ENCODE peak calls at places on chromosomes 1 and 21, in seven cellular contexts. One of them, this sample, is unnamed.

GRCh38 chr1:50416150-50416527 is 7.1 kb downstream of the DMRTA2 start:
- DNase-seq in NCI-H1417: no peak
- DNase-seq in ecto neural progenitor cell: peak; percentile 50
- DNase-seq in left lung: no peak
- DNase-seq in activated CD8-positive, alpha-beta memory T cell treated with anti-CD3 and anti-CD28 coated beads, Interleukin-2, amount 50 U/mL, for 48 hours: no peak
- DNase-seq in spleen: no peak
- DNase-seq in LoVo: no peak
- DNase-seq in this sample: no peak

GRCh38 chr1:36523850-36524249 is 41.1 kb upstream of the CSF3R start:
- DNase-seq in NCI-H1417: no peak
- DNase-seq in ecto neural progenitor cell: peak; percentile 14
- DNase-seq in left lung: no peak
- DNase-seq in activated CD8-positive, alpha-beta memory T cell treated with anti-CD3 and anti-CD28 coated beads, Interleukin-2, amount 50 U/mL, for 48 hours: peak; percentile 33
- DNase-seq in spleen: no peak
- DNase-seq in LoVo: no peak
- DNase-seq in this sample: no peak

GRCh38 chr1:41892211-41892840 is 26.4 kb downstream of the HIVEP3 start:
- DNase-seq in NCI-H1417: no peak
- DNase-seq in ecto neural progenitor cell: peak; percentile 32
- DNase-seq in left lung: no peak
- DNase-seq in activated CD8-positive, alpha-beta memory T cell treated with anti-CD3 and anti-CD28 coated beads, Interleukin-2, amount 50 U/mL, for 48 hours: no peak
- DNase-seq in spleen: no peak
- DNase-seq in LoVo: no peak
- DNase-seq in this sample: no peak

GRCh38 chr1:153447498-153448170 is 12.8 kb downstream of the S100A7 start:
- DNase-seq in NCI-H1417: no peak
- DNase-seq in ecto neural progenitor cell: no peak
- DNase-seq in left lung: no peak
- DNase-seq in activated CD8-positive, alpha-beta memory T cell treated with anti-CD3 and anti-CD28 coated beads, Interleukin-2, amount 50 U/mL, for 48 hours: no peak
- DNase-seq in spleen: no peak
- DNase-seq in LoVo: no peak
- DNase-seq in this sample: no peak

GRCh38 chr1:214537219-214537618 is 14.2 kb downstream of the PTPN14 start:
- DNase-seq in NCI-H1417: peak; percentile 18
- DNase-seq in ecto neural progenitor cell: no peak
- DNase-seq in left lung: no peak
- DNase-seq in activated CD8-positive, alpha-beta memory T cell treated with anti-CD3 and anti-CD28 coated beads, Interleukin-2, amount 50 U/mL, for 48 hours: no peak
- DNase-seq in spleen: no peak
- DNase-seq in LoVo: no peak
- DNase-seq in this sample: no peak

GRCh38 chr1:185208626-185209170 is 51.7 kb downstream of the SWT1 start:
- DNase-seq in NCI-H1417: no peak
- DNase-seq in ecto neural progenitor cell: no peak
- DNase-seq in left lung: no peak
- DNase-seq in activated CD8-positive, alpha-beta memory T cell treated with anti-CD3 and anti-CD28 coated beads, Interleukin-2, amount 50 U/mL, for 48 hours: no peak
- DNase-seq in spleen: no peak
- DNase-seq in LoVo: no peak
- DNase-seq in this sample: no peak

GRCh38 chr21:45146801-45147200 is 72.4 kb downstream of the ADARB1 start:
- DNase-seq in NCI-H1417: no peak
- DNase-seq in ecto neural progenitor cell: peak; percentile 34
- DNase-seq in left lung: no peak
- DNase-seq in activated CD8-positive, alpha-beta memory T cell treated with anti-CD3 and anti-CD28 coated beads, Interleukin-2, amount 50 U/mL, for 48 hours: no peak
- DNase-seq in spleen: no peak
- DNase-seq in LoVo: no peak
- DNase-seq in this sample: no peak

GRCh38 chr1:118303534-118303933 is 118.5 kb upstream of the SPAG17 start:
- DNase-seq in NCI-H1417: no peak
- DNase-seq in ecto neural progenitor cell: no peak
- DNase-seq in left lung: no peak
- DNase-seq in activated CD8-positive, alpha-beta memory T cell treated with anti-CD3 and anti-CD28 coated beads, Interleukin-2, amount 50 U/mL, for 48 hours: no peak
- DNase-seq in spleen: no peak
- DNase-seq in LoVo: no peak
- DNase-seq in this sample: no peak

GRCh38 chr1:9143250-9143649 is 14.3 kb upstream of the GPR157 start:
- DNase-seq in NCI-H1417: no peak
- DNase-seq in ecto neural progenitor cell: no peak
- DNase-seq in left lung: peak; percentile 71
- DNase-seq in activated CD8-positive, alpha-beta memory T cell treated with anti-CD3 and anti-CD28 coated beads, Interleukin-2, amount 50 U/mL, for 48 hours: no peak
- DNase-seq in spleen: no peak
- DNase-seq in LoVo: no peak
- DNase-seq in this sample: no peak

GRCh38 chr1:19811206-19811851 is 3.8 kb downstream of the RNF186 start:
- DNase-seq in NCI-H1417: no peak
- DNase-seq in ecto neural progenitor cell: no peak
- DNase-seq in left lung: peak; percentile 44
- DNase-seq in activated CD8-positive, alpha-beta memory T cell treated with anti-CD3 and anti-CD28 coated beads, Interleukin-2, amount 50 U/mL, for 48 hours: peak; percentile 71
- DNase-seq in spleen: no peak
- DNase-seq in LoVo: no peak
- DNase-seq in this sample: peak; percentile 64

GRCh38 chr1:2353215-2353906 is 38.0 kb downstream of the MORN1 start:
- DNase-seq in NCI-H1417: no peak
- DNase-seq in ecto neural progenitor cell: no peak
- DNase-seq in left lung: no peak
- DNase-seq in activated CD8-positive, alpha-beta memory T cell treated with anti-CD3 and anti-CD28 coated beads, Interleukin-2, amount 50 U/mL, for 48 hours: no peak
- DNase-seq in spleen: peak; percentile 44
- DNase-seq in LoVo: no peak
- DNase-seq in this sample: no peak

GRCh38 chr1:193411771-193412170 is 225.4 kb upstream of the B3GALT2 start:
- DNase-seq in NCI-H1417: no peak
- DNase-seq in ecto neural progenitor cell: no peak
- DNase-seq in left lung: no peak
- DNase-seq in activated CD8-positive, alpha-beta memory T cell treated with anti-CD3 and anti-CD28 coated beads, Interleukin-2, amount 50 U/mL, for 48 hours: no peak
- DNase-seq in spleen: no peak
- DNase-seq in LoVo: no peak
- DNase-seq in this sample: no peak

GRCh38 chr1:234772345-234773147 is 162.6 kb upstream of the IRF2BP2 start:
- DNase-seq in NCI-H1417: no peak
- DNase-seq in ecto neural progenitor cell: no peak
- DNase-seq in left lung: peak; percentile 88
- DNase-seq in activated CD8-positive, alpha-beta memory T cell treated with anti-CD3 and anti-CD28 coated beads, Interleukin-2, amount 50 U/mL, for 48 hours: peak; percentile 86
- DNase-seq in spleen: peak; percentile 90
- DNase-seq in LoVo: peak; percentile 96
- DNase-seq in this sample: peak; percentile 64

GRCh38 chr21:30340714-30341573 is 3.5 kb upstream of the KRTAP27-1 start:
- DNase-seq in NCI-H1417: peak; percentile 81
- DNase-seq in ecto neural progenitor cell: no peak
- DNase-seq in left lung: no peak
- DNase-seq in activated CD8-positive, alpha-beta memory T cell treated with anti-CD3 and anti-CD28 coated beads, Interleukin-2, amount 50 U/mL, for 48 hours: no peak
- DNase-seq in spleen: no peak
- DNase-seq in LoVo: peak; percentile 37
- DNase-seq in this sample: peak; percentile 61

GRCh38 chr1:184222561-184223157 is 164.2 kb upstream of the C1orf21 start:
- DNase-seq in NCI-H1417: peak; percentile 65
- DNase-seq in ecto neural progenitor cell: peak; percentile 63
- DNase-seq in left lung: peak; percentile 48
- DNase-seq in activated CD8-positive, alpha-beta memory T cell treated with anti-CD3 and anti-CD28 coated beads, Interleukin-2, amount 50 U/mL, for 48 hours: peak; percentile 62
- DNase-seq in spleen: no peak
- DNase-seq in LoVo: peak; percentile 51
- DNase-seq in this sample: peak; percentile 52

GRCh38 chr1:14804626-14805025 is 206.1 kb downstream of the KAZN start:
- DNase-seq in NCI-H1417: peak; percentile 26
- DNase-seq in ecto neural progenitor cell: no peak
- DNase-seq in left lung: no peak
- DNase-seq in activated CD8-positive, alpha-beta memory T cell treated with anti-CD3 and anti-CD28 coated beads, Interleukin-2, amount 50 U/mL, for 48 hours: no peak
- DNase-seq in spleen: peak; percentile 35
- DNase-seq in LoVo: no peak
- DNase-seq in this sample: no peak

GRCh38 chr1:222095606-222096475 is 354.0 kb upstream of the DUSP10 start:
- DNase-seq in NCI-H1417: peak; percentile 18
- DNase-seq in ecto neural progenitor cell: no peak
- DNase-seq in left lung: no peak
- DNase-seq in activated CD8-positive, alpha-beta memory T cell treated with anti-CD3 and anti-CD28 coated beads, Interleukin-2, amount 50 U/mL, for 48 hours: peak; percentile 73
- DNase-seq in spleen: no peak
- DNase-seq in LoVo: peak; percentile 37
- DNase-seq in this sample: peak; percentile 59

GRCh38 chr1:235670157-235670776 is 20.7 kb upstream of the GNG4 start:
- DNase-seq in NCI-H1417: no peak
- DNase-seq in ecto neural progenitor cell: no peak
- DNase-seq in left lung: no peak
- DNase-seq in activated CD8-positive, alpha-beta memory T cell treated with anti-CD3 and anti-CD28 coated beads, Interleukin-2, amount 50 U/mL, for 48 hours: no peak
- DNase-seq in spleen: no peak
- DNase-seq in LoVo: no peak
- DNase-seq in this sample: no peak

GRCh38 chr1:91500756-91501526 is at the start of gene CDC7:
- DNase-seq in NCI-H1417: peak; percentile 98
- DNase-seq in ecto neural progenitor cell: peak; percentile 96
- DNase-seq in left lung: peak; percentile 92
- DNase-seq in activated CD8-positive, alpha-beta memory T cell treated with anti-CD3 and anti-CD28 coated beads, Interleukin-2, amount 50 U/mL, for 48 hours: peak; percentile 94
- DNase-seq in spleen: peak; percentile 94
- DNase-seq in LoVo: peak; percentile 92
- DNase-seq in this sample: peak; percentile 95

GRCh38 chr1:86998727-86999126 is 84.3 kb downstream of the HS2ST1 start:
- DNase-seq in NCI-H1417: no peak
- DNase-seq in ecto neural progenitor cell: no peak
- DNase-seq in left lung: no peak
- DNase-seq in activated CD8-positive, alpha-beta memory T cell treated with anti-CD3 and anti-CD28 coated beads, Interleukin-2, amount 50 U/mL, for 48 hours: no peak
- DNase-seq in spleen: no peak
- DNase-seq in LoVo: no peak
- DNase-seq in this sample: no peak

GRCh38 chr1:206932271-206932670 is 10.5 kb upstream of the FCMR start:
- DNase-seq in NCI-H1417: no peak
- DNase-seq in ecto neural progenitor cell: no peak
- DNase-seq in left lung: no peak
- DNase-seq in activated CD8-positive, alpha-beta memory T cell treated with anti-CD3 and anti-CD28 coated beads, Interleukin-2, amount 50 U/mL, for 48 hours: no peak
- DNase-seq in spleen: no peak
- DNase-seq in LoVo: no peak
- DNase-seq in this sample: no peak

GRCh38 chr1:7334475-7335035 is 436.5 kb upstream of the VAMP3 start:
- DNase-seq in NCI-H1417: peak; percentile 81
- DNase-seq in ecto neural progenitor cell: no peak
- DNase-seq in left lung: no peak
- DNase-seq in activated CD8-positive, alpha-beta memory T cell treated with anti-CD3 and anti-CD28 coated beads, Interleukin-2, amount 50 U/mL, for 48 hours: no peak
- DNase-seq in spleen: no peak
- DNase-seq in LoVo: no peak
- DNase-seq in this sample: no peak

GRCh38 chr1:172351761-172352161 is 68.7 kb upstream of the C1orf105 start:
- DNase-seq in NCI-H1417: no peak
- DNase-seq in ecto neural progenitor cell: no peak
- DNase-seq in left lung: no peak
- DNase-seq in activated CD8-positive, alpha-beta memory T cell treated with anti-CD3 and anti-CD28 coated beads, Interleukin-2, amount 50 U/mL, for 48 hours: no peak
- DNase-seq in spleen: no peak
- DNase-seq in LoVo: peak; percentile 52
- DNase-seq in this sample: no peak

GRCh38 chr1:8086071-8086470 is 60.0 kb upstream of the ERRFI1 start:
- DNase-seq in NCI-H1417: no peak
- DNase-seq in ecto neural progenitor cell: no peak
- DNase-seq in left lung: no peak
- DNase-seq in activated CD8-positive, alpha-beta memory T cell treated with anti-CD3 and anti-CD28 coated beads, Interleukin-2, amount 50 U/mL, for 48 hours: no peak
- DNase-seq in spleen: no peak
- DNase-seq in LoVo: no peak
- DNase-seq in this sample: no peak

GRCh38 chr1:18021242-18021641 is 86.4 kb upstream of the IGSF21 start:
- DNase-seq in NCI-H1417: no peak
- DNase-seq in ecto neural progenitor cell: no peak
- DNase-seq in left lung: no peak
- DNase-seq in activated CD8-positive, alpha-beta memory T cell treated with anti-CD3 and anti-CD28 coated beads, Interleukin-2, amount 50 U/mL, for 48 hours: no peak
- DNase-seq in spleen: no peak
- DNase-seq in LoVo: no peak
- DNase-seq in this sample: no peak

GRCh38 chr1:94081566-94082344 is 39.2 kb downstream of the ABCA4 start:
- DNase-seq in NCI-H1417: no peak
- DNase-seq in ecto neural progenitor cell: no peak
- DNase-seq in left lung: no peak
- DNase-seq in activated CD8-positive, alpha-beta memory T cell treated with anti-CD3 and anti-CD28 coated beads, Interleukin-2, amount 50 U/mL, for 48 hours: no peak
- DNase-seq in spleen: no peak
- DNase-seq in LoVo: peak; percentile 50
- DNase-seq in this sample: no peak

GRCh38 chr1:93814059-93814794 is 64.8 kb downstream of the DNTTIP2 start:
- DNase-seq in NCI-H1417: peak; percentile 88
- DNase-seq in ecto neural progenitor cell: peak; percentile 66
- DNase-seq in left lung: no peak
- DNase-seq in activated CD8-positive, alpha-beta memory T cell treated with anti-CD3 and anti-CD28 coated beads, Interleukin-2, amount 50 U/mL, for 48 hours: peak; percentile 54
- DNase-seq in spleen: no peak
- DNase-seq in LoVo: peak; percentile 72
- DNase-seq in this sample: peak; percentile 60

GRCh38 chr1:116338400-116338799 is 34.6 kb upstream of the ATP1A1 start:
- DNase-seq in NCI-H1417: no peak
- DNase-seq in ecto neural progenitor cell: no peak
- DNase-seq in left lung: no peak
- DNase-seq in activated CD8-positive, alpha-beta memory T cell treated with anti-CD3 and anti-CD28 coated beads, Interleukin-2, amount 50 U/mL, for 48 hours: no peak
- DNase-seq in spleen: no peak
- DNase-seq in LoVo: no peak
- DNase-seq in this sample: no peak

GRCh38 chr1:55823521-55824296 is 608.5 kb upstream of the USP24 start:
- DNase-seq in NCI-H1417: no peak
- DNase-seq in ecto neural progenitor cell: no peak
- DNase-seq in left lung: no peak
- DNase-seq in activated CD8-positive, alpha-beta memory T cell treated with anti-CD3 and anti-CD28 coated beads, Interleukin-2, amount 50 U/mL, for 48 hours: no peak
- DNase-seq in spleen: no peak
- DNase-seq in LoVo: no peak
- DNase-seq in this sample: no peak

GRCh38 chr21:46423546-46424061 is 35.1 kb upstream of the DIP2A start:
- DNase-seq in NCI-H1417: no peak
- DNase-seq in ecto neural progenitor cell: no peak
- DNase-seq in left lung: no peak
- DNase-seq in activated CD8-positive, alpha-beta memory T cell treated with anti-CD3 and anti-CD28 coated beads, Interleukin-2, amount 50 U/mL, for 48 hours: no peak
- DNase-seq in spleen: no peak
- DNase-seq in LoVo: no peak
- DNase-seq in this sample: no peak

GRCh38 chr1:147800852-147801251 is 40.5 kb upstream of the GJA5 start:
- DNase-seq in NCI-H1417: no peak
- DNase-seq in ecto neural progenitor cell: no peak
- DNase-seq in left lung: no peak
- DNase-seq in activated CD8-positive, alpha-beta memory T cell treated with anti-CD3 and anti-CD28 coated beads, Interleukin-2, amount 50 U/mL, for 48 hours: no peak
- DNase-seq in spleen: no peak
- DNase-seq in LoVo: no peak
- DNase-seq in this sample: no peak

GRCh38 chr1:89953072-89953626 is 41.8 kb upstream of the ZNF326 start:
- DNase-seq in NCI-H1417: peak; percentile 54
- DNase-seq in ecto neural progenitor cell: no peak
- DNase-seq in left lung: peak; percentile 42
- DNase-seq in activated CD8-positive, alpha-beta memory T cell treated with anti-CD3 and anti-CD28 coated beads, Interleukin-2, amount 50 U/mL, for 48 hours: no peak
- DNase-seq in spleen: no peak
- DNase-seq in LoVo: peak; percentile 89
- DNase-seq in this sample: no peak

GRCh38 chr1:22018583-22019559 is 17.4 kb downstream of the CELA3A start:
- DNase-seq in NCI-H1417: no peak
- DNase-seq in ecto neural progenitor cell: no peak
- DNase-seq in left lung: peak; percentile 74
- DNase-seq in activated CD8-positive, alpha-beta memory T cell treated with anti-CD3 and anti-CD28 coated beads, Interleukin-2, amount 50 U/mL, for 48 hours: peak; percentile 73
- DNase-seq in spleen: peak; percentile 85
- DNase-seq in LoVo: peak; percentile 25
- DNase-seq in this sample: peak; percentile 36

GRCh38 chr1:196481616-196482015 is 126.6 kb downstream of the KCNT2 start:
- DNase-seq in NCI-H1417: no peak
- DNase-seq in ecto neural progenitor cell: no peak
- DNase-seq in left lung: no peak
- DNase-seq in activated CD8-positive, alpha-beta memory T cell treated with anti-CD3 and anti-CD28 coated beads, Interleukin-2, amount 50 U/mL, for 48 hours: no peak
- DNase-seq in spleen: no peak
- DNase-seq in LoVo: no peak
- DNase-seq in this sample: no peak

GRCh38 chr1:155499953-155500621 is 62.5 kb downstream of the ASH1L start:
- DNase-seq in NCI-H1417: peak; percentile 94
- DNase-seq in ecto neural progenitor cell: no peak
- DNase-seq in left lung: no peak
- DNase-seq in activated CD8-positive, alpha-beta memory T cell treated with anti-CD3 and anti-CD28 coated beads, Interleukin-2, amount 50 U/mL, for 48 hours: no peak
- DNase-seq in spleen: no peak
- DNase-seq in LoVo: peak; percentile 43
- DNase-seq in this sample: no peak

GRCh38 chr1:96633695-96634094 is 87.9 kb upstream of the PTBP2 start:
- DNase-seq in NCI-H1417: no peak
- DNase-seq in ecto neural progenitor cell: no peak
- DNase-seq in left lung: no peak
- DNase-seq in activated CD8-positive, alpha-beta memory T cell treated with anti-CD3 and anti-CD28 coated beads, Interleukin-2, amount 50 U/mL, for 48 hours: no peak
- DNase-seq in spleen: no peak
- DNase-seq in LoVo: no peak
- DNase-seq in this sample: no peak

GRCh38 chr1:47901001-47901575 is 96.1 kb downstream of the TRABD2B start:
- DNase-seq in NCI-H1417: peak; percentile 93
- DNase-seq in ecto neural progenitor cell: no peak
- DNase-seq in left lung: no peak
- DNase-seq in activated CD8-positive, alpha-beta memory T cell treated with anti-CD3 and anti-CD28 coated beads, Interleukin-2, amount 50 U/mL, for 48 hours: no peak
- DNase-seq in spleen: no peak
- DNase-seq in LoVo: no peak
- DNase-seq in this sample: no peak

GRCh38 chr1:232524056-232524455 is 105.9 kb downstream of the SIPA1L2 start:
- DNase-seq in NCI-H1417: no peak
- DNase-seq in ecto neural progenitor cell: no peak
- DNase-seq in left lung: no peak
- DNase-seq in activated CD8-positive, alpha-beta memory T cell treated with anti-CD3 and anti-CD28 coated beads, Interleukin-2, amount 50 U/mL, for 48 hours: no peak
- DNase-seq in spleen: no peak
- DNase-seq in LoVo: no peak
- DNase-seq in this sample: no peak